ENCODE peak calls at places on chromosomes 6 and 20, in eight cellular contexts. One of them, this sample, is unnamed.

GRCh38 chr6:112113918-112114317 is 26.5 kb downstream of the FAM229B start:
- DNase-seq in adrenal gland: no peak
- DNase-seq in ovary: no peak
- DNase-seq in endothelial cell of umbilical vein: no peak
- DNase-seq in body of pancreas: no peak
- DNase-seq in sigmoid colon: no peak
- DNase-seq in A549: no peak
- DNase-seq in heart left ventricle: no peak
- DNase-seq in this sample: no peak

GRCh38 chr6:163826668-163827067 is 412.1 kb downstream of the QKI start:
- DNase-seq in adrenal gland: no peak
- DNase-seq in ovary: no peak
- DNase-seq in endothelial cell of umbilical vein: no peak
- DNase-seq in body of pancreas: no peak
- DNase-seq in sigmoid colon: no peak
- DNase-seq in A549: no peak
- DNase-seq in heart left ventricle: no peak
- DNase-seq in this sample: peak; percentile 10

GRCh38 chr20:63000958-63001357 is 5.8 kb downstream of the BHLHE23 start:
- DNase-seq in adrenal gland: no peak
- DNase-seq in ovary: no peak
- DNase-seq in endothelial cell of umbilical vein: no peak
- DNase-seq in body of pancreas: no peak
- DNase-seq in sigmoid colon: no peak
- DNase-seq in A549: no peak
- DNase-seq in heart left ventricle: no peak
- DNase-seq in this sample: no peak

GRCh38 chr6:55239099-55239498 is 64.8 kb downstream of the HCRTR2 start:
- DNase-seq in adrenal gland: no peak
- DNase-seq in ovary: no peak
- DNase-seq in endothelial cell of umbilical vein: peak; percentile 28
- DNase-seq in body of pancreas: peak; percentile 49
- DNase-seq in sigmoid colon: no peak
- DNase-seq in A549: no peak
- DNase-seq in heart left ventricle: no peak
- DNase-seq in this sample: peak; percentile 62

GRCh38 chr6:136952714-136953260 is 30.7 kb downstream of the SLC35D3 start:
- DNase-seq in adrenal gland: no peak
- DNase-seq in ovary: no peak
- DNase-seq in endothelial cell of umbilical vein: no peak
- DNase-seq in body of pancreas: no peak
- DNase-seq in sigmoid colon: no peak
- DNase-seq in A549: no peak
- DNase-seq in heart left ventricle: no peak
- DNase-seq in this sample: no peak

GRCh38 chr6:72649032-72649984 is 27.4 kb downstream of the KCNQ5 start:
- DNase-seq in adrenal gland: no peak
- DNase-seq in ovary: no peak
- DNase-seq in endothelial cell of umbilical vein: peak; percentile 31
- DNase-seq in body of pancreas: no peak
- DNase-seq in sigmoid colon: no peak
- DNase-seq in A549: no peak
- DNase-seq in heart left ventricle: no peak
- DNase-seq in this sample: peak; percentile 53

GRCh38 chr20:2946988-2947961 is 74.0 kb downstream of the PTPRA start:
- DNase-seq in adrenal gland: peak; percentile 24
- DNase-seq in ovary: no peak
- DNase-seq in endothelial cell of umbilical vein: no peak
- DNase-seq in body of pancreas: no peak
- DNase-seq in sigmoid colon: no peak
- DNase-seq in A549: no peak
- DNase-seq in heart left ventricle: no peak
- DNase-seq in this sample: peak; percentile 37

GRCh38 chr20:31638317-31638716 is 605 bp downstream of the COX4I2 start:
- DNase-seq in adrenal gland: no peak
- DNase-seq in ovary: no peak
- DNase-seq in endothelial cell of umbilical vein: no peak
- DNase-seq in body of pancreas: no peak
- DNase-seq in sigmoid colon: no peak
- DNase-seq in A549: no peak
- DNase-seq in heart left ventricle: peak; percentile 33
- DNase-seq in this sample: no peak

GRCh38 chr6:29673161-29673560 is 7.8 kb downstream of the ZFP57 start:
- DNase-seq in adrenal gland: no peak
- DNase-seq in ovary: no peak
- DNase-seq in endothelial cell of umbilical vein: no peak
- DNase-seq in body of pancreas: no peak
- DNase-seq in sigmoid colon: no peak
- DNase-seq in A549: no peak
- DNase-seq in heart left ventricle: no peak
- DNase-seq in this sample: no peak

GRCh38 chr20:19833395-19833794 is 75.3 kb downstream of the RIN2 start:
- DNase-seq in adrenal gland: no peak
- DNase-seq in ovary: no peak
- DNase-seq in endothelial cell of umbilical vein: no peak
- DNase-seq in body of pancreas: no peak
- DNase-seq in sigmoid colon: no peak
- DNase-seq in A549: no peak
- DNase-seq in heart left ventricle: no peak
- DNase-seq in this sample: no peak

GRCh38 chr6:153231048-153231635 is 100.1 kb upstream of the RGS17 start:
- DNase-seq in adrenal gland: no peak
- DNase-seq in ovary: no peak
- DNase-seq in endothelial cell of umbilical vein: peak; percentile 33
- DNase-seq in body of pancreas: peak; percentile 71
- DNase-seq in sigmoid colon: no peak
- DNase-seq in A549: peak; percentile 8
- DNase-seq in heart left ventricle: peak; percentile 28
- DNase-seq in this sample: peak; percentile 85

GRCh38 chr6:159061805-159062563 is 17.2 kb upstream of the TAGAP start:
- DNase-seq in adrenal gland: no peak
- DNase-seq in ovary: no peak
- DNase-seq in endothelial cell of umbilical vein: no peak
- DNase-seq in body of pancreas: no peak
- DNase-seq in sigmoid colon: no peak
- DNase-seq in A549: no peak
- DNase-seq in heart left ventricle: no peak
- DNase-seq in this sample: no peak

GRCh38 chr20:48234951-48235350 is 449.7 kb upstream of the SULF2 start:
- DNase-seq in adrenal gland: no peak
- DNase-seq in ovary: no peak
- DNase-seq in endothelial cell of umbilical vein: no peak
- DNase-seq in body of pancreas: no peak
- DNase-seq in sigmoid colon: peak; percentile 13
- DNase-seq in A549: no peak
- DNase-seq in heart left ventricle: no peak
- DNase-seq in this sample: no peak

GRCh38 chr6:10314163-10314955 is 100.5 kb downstream of the TFAP2A start:
- DNase-seq in adrenal gland: no peak
- DNase-seq in ovary: no peak
- DNase-seq in endothelial cell of umbilical vein: no peak
- DNase-seq in body of pancreas: no peak
- DNase-seq in sigmoid colon: no peak
- DNase-seq in A549: no peak
- DNase-seq in heart left ventricle: no peak
- DNase-seq in this sample: no peak
- TF ChIP-seq CTCF in adrenal gland: no peak
- TF ChIP-seq CTCF in ovary: no peak
- TF ChIP-seq CTCF in endothelial cell of umbilical vein: no peak
- TF ChIP-seq CTCF in body of pancreas: no peak
- TF ChIP-seq CTCF in sigmoid colon: no peak
- TF ChIP-seq CTCF in A549: no peak
- TF ChIP-seq CTCF in heart left ventricle: no peak
- TF ChIP-seq CTCF in this sample: no peak

GRCh38 chr6:3088446-3088845 is 20.2 kb downstream of the RIPK1 start:
- DNase-seq in adrenal gland: no peak
- DNase-seq in ovary: no peak
- DNase-seq in endothelial cell of umbilical vein: no peak
- DNase-seq in body of pancreas: no peak
- DNase-seq in sigmoid colon: no peak
- DNase-seq in A549: no peak
- DNase-seq in heart left ventricle: no peak
- DNase-seq in this sample: no peak

GRCh38 chr6:3090013-3090412 is 21.7 kb downstream of the RIPK1 start:
- DNase-seq in adrenal gland: no peak
- DNase-seq in ovary: no peak
- DNase-seq in endothelial cell of umbilical vein: no peak
- DNase-seq in body of pancreas: no peak
- DNase-seq in sigmoid colon: no peak
- DNase-seq in A549: no peak
- DNase-seq in heart left ventricle: no peak
- DNase-seq in this sample: no peak

GRCh38 chr6:3086282-3086946 is 18.1 kb downstream of the RIPK1 start:
- DNase-seq in adrenal gland: no peak
- DNase-seq in ovary: no peak
- DNase-seq in endothelial cell of umbilical vein: no peak
- DNase-seq in body of pancreas: no peak
- DNase-seq in sigmoid colon: no peak
- DNase-seq in A549: no peak
- DNase-seq in heart left ventricle: no peak
- DNase-seq in this sample: no peak

GRCh38 chr6:3085074-3085473 is 16.8 kb downstream of the RIPK1 start:
- DNase-seq in adrenal gland: no peak
- DNase-seq in ovary: no peak
- DNase-seq in endothelial cell of umbilical vein: no peak
- DNase-seq in body of pancreas: no peak
- DNase-seq in sigmoid colon: no peak
- DNase-seq in A549: no peak
- DNase-seq in heart left ventricle: no peak
- DNase-seq in this sample: no peak

GRCh38 chr6:3088853-3089445 is 20.7 kb downstream of the RIPK1 start:
- DNase-seq in adrenal gland: no peak
- DNase-seq in ovary: no peak
- DNase-seq in endothelial cell of umbilical vein: peak; percentile 41
- DNase-seq in body of pancreas: no peak
- DNase-seq in sigmoid colon: no peak
- DNase-seq in A549: no peak
- DNase-seq in heart left ventricle: no peak
- DNase-seq in this sample: no peak
- H3K4me3 ChIP-seq in adrenal gland: no peak overlapping the region
- H3K4me3 ChIP-seq in ovary: no peak overlapping the region
- H3K4me3 ChIP-seq in endothelial cell of umbilical vein: no peak overlapping the region
- H3K4me3 ChIP-seq in body of pancreas: no peak overlapping the region
- H3K4me3 ChIP-seq in sigmoid colon: no peak overlapping the region
- H3K4me3 ChIP-seq in A549: no peak overlapping the region
- H3K4me3 ChIP-seq in heart left ventricle: no peak overlapping the region
- H3K4me3 ChIP-seq in this sample: no peak overlapping the region

DNA sequence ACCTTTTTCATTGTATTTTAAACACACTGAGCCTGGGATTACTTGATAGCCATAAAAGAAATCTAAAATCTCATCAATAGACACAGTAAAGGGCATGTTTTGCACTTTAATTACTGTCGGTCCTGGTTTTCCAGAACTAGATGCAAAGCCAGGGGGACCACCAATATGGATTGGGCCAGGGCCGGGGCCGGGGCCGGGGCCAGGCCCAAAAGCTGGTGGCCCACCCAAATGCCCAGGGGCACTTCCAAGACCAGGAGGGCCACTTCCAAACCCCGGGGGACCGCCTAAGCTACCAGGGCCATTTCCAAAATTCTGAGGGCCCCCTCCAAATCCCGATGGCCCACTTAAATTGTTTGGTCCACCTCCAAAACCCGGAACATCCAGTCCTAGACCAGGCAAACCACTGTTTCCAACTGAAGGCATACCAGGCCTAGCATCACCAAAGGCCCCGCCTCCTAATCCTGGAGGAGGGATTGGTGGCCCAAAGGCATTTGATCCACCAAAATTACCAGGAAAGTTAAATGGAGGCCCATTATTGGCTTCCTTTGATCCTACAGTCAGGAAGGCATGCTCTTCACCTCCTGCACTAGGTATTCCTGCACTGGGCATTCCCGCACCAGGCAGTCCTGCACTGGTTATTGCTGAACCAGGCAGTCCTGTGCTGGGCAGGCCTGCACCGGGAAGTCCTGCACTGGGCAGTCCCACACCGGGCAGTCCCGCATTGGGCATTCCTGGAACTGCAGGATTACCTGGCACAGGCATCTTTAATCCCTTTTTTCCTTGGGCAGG is 11.9 kb downstream of the CPNE1 start:
- DNase-seq in adrenal gland: no peak
- DNase-seq in ovary: no peak
- DNase-seq in endothelial cell of umbilical vein: no peak
- DNase-seq in body of pancreas: no peak
- DNase-seq in sigmoid colon: no peak
- DNase-seq in A549: no peak
- DNase-seq in heart left ventricle: no peak
- DNase-seq in this sample: no peak
- TF ChIP-seq POLR2A in adrenal gland: no peak
- TF ChIP-seq POLR2A in ovary: no peak
- TF ChIP-seq POLR2A in endothelial cell of umbilical vein: peak; percentile 54
- TF ChIP-seq POLR2A in body of pancreas: no peak
- TF ChIP-seq POLR2A in sigmoid colon: no peak
- TF ChIP-seq POLR2A in A549: no peak
- TF ChIP-seq POLR2A in heart left ventricle: no peak
- TF ChIP-seq POLR2A in this sample: no peak

GRCh38 chr6:103797738-103798137 is 1062.0 kb downstream of the HACE1 start:
- DNase-seq in adrenal gland: no peak
- DNase-seq in ovary: no peak
- DNase-seq in endothelial cell of umbilical vein: peak; percentile 7
- DNase-seq in body of pancreas: no peak
- DNase-seq in sigmoid colon: no peak
- DNase-seq in A549: no peak
- DNase-seq in heart left ventricle: no peak
- DNase-seq in this sample: no peak
- TF ChIP-seq CTCF in adrenal gland: no peak
- TF ChIP-seq CTCF in ovary: no peak
- TF ChIP-seq CTCF in endothelial cell of umbilical vein: peak; percentile 12
- TF ChIP-seq CTCF in body of pancreas: peak; percentile 24
- TF ChIP-seq CTCF in sigmoid colon: no peak
- TF ChIP-seq CTCF in A549: peak; percentile 39
- TF ChIP-seq CTCF in heart left ventricle: peak; percentile 9
- TF ChIP-seq CTCF in this sample: no peak

DNA sequence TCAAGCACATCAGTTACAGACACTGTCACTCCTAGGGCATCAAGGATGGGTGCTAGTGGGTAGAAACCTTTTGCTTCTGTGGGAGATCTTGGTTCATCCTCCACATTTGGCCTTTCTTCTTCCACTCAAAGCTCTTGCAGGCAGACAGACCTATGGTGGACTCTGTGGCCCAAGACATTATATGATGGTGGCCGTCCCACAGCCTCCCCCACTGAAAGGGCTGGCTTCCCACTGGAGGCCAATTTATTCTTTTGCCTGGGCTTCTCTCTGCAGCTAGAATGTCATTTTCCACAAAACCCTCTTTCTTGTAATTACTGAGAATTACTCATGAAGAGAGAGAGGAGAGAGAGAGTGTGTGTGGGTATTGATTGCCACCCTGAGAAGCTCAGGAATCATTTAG is 43.8 kb downstream of the CD40 start:
- DNase-seq in adrenal gland: no peak
- DNase-seq in ovary: no peak
- DNase-seq in endothelial cell of umbilical vein: no peak
- DNase-seq in body of pancreas: no peak
- DNase-seq in sigmoid colon: no peak
- DNase-seq in A549: no peak
- DNase-seq in heart left ventricle: no peak
- DNase-seq in this sample: no peak
- H3K4me3 ChIP-seq in adrenal gland: no peak overlapping the region
- H3K4me3 ChIP-seq in ovary: no peak overlapping the region
- H3K4me3 ChIP-seq in endothelial cell of umbilical vein: no peak overlapping the region
- H3K4me3 ChIP-seq in body of pancreas: no peak overlapping the region
- H3K4me3 ChIP-seq in sigmoid colon: no peak overlapping the region
- H3K4me3 ChIP-seq in A549: no peak overlapping the region
- H3K4me3 ChIP-seq in heart left ventricle: no peak overlapping the region
- H3K4me3 ChIP-seq in this sample: no peak overlapping the region